ENCODE peak calls at places on chromosomes 7 and 10, in nine cellular contexts. L is hepatocyte, B is neural progenitor cell, Y is PC-3, X is GM23338, J is SK-N-SH, S is HCT116, I is OCI-LY7, G is MM.1S. F is an unnamed sample.
A peak's percentile ranks its signal among the peaks of the same experiment; 100 is the strongest.

GRCh38 chr7:84100866-84101265 is 93.7 kb downstream of the SEMA3A start:
- DNase-seq in L (peak; percentile 10), B (no peak), Y (peak; percentile 43), X (peak; percentile 55), J (peak; percentile 42), S (peak; percentile 21), I (no peak), G (no peak), F (peak; percentile 63)

GRCh38 chr7:45181991-45182855 is 24.6 kb downstream of the RAMP3 start:
- DNase-seq in L (no peak), B (no peak), Y (no peak), X (no peak), J (no peak), S (no peak), I (no peak), G (no peak), F (no peak)

GRCh38 chr10:71921319-71922027 is 42.7 kb upstream of the CHST3 start:
- DNase-seq in L (peak; percentile 56), B (peak; percentile 67), Y (no peak), X (no peak), J (peak; percentile 80), S (no peak), I (no peak), G (no peak), F (peak; percentile 42)

GRCh38 chr7:36045830-36046341 is 107.2 kb upstream of the EEPD1 start:
- DNase-seq in L (no peak), B (no peak), Y (no peak), X (peak; percentile 29), J (no peak), S (no peak), I (no peak), G (no peak), F (no peak)

GRCh38 chr10:128324058-128324457 is 197.8 kb upstream of the MKI67 start:
- DNase-seq in L (peak; percentile 75), B (peak; percentile 83), Y (no peak), X (peak; percentile 66), J (no peak), S (no peak), I (no peak), G (peak; percentile 11), F (no peak)

GRCh38 chr10:91410638-91411367 is 659 bp downstream of the HECTD2 start:
- DNase-seq in L (peak; percentile 38), B (peak; percentile 17), Y (peak; percentile 1), X (no peak), J (peak; percentile 22), S (no peak), I (no peak), G (peak; percentile 57), F (peak; percentile 78)

GRCh38 chr10:48364659-48365405 is 58.4 kb downstream of the MAPK8 start:
- DNase-seq in L (peak; percentile 54), B (no peak), Y (peak; percentile 82), X (no peak), J (no peak), S (no peak), I (no peak), G (no peak), F (peak; percentile 80)

GRCh38 chr10:117184296-117184695 is 13.0 kb upstream of the KCNK18 start:
- DNase-seq in L (no peak), B (no peak), Y (no peak), X (no peak), J (no peak), S (no peak), I (no peak), G (no peak), F (no peak)

GRCh38 chr7:151519765-151520418 is at the start of gene RHEB:
- DNase-seq in L (peak; percentile 100), B (peak; percentile 99), Y (peak; percentile 98), X (peak; percentile 99), J (peak; percentile 99), S (peak; percentile 98), I (peak; percentile 98), G (peak; percentile 100), F (peak; percentile 99)

GRCh38 chr7:151518781-151519044 is 982 bp downstream of the RHEB start:
- DNase-seq in L (no peak), B (peak; percentile 49), Y (no peak), X (no peak), J (no peak), S (no peak), I (no peak), G (peak; percentile 28), F (no peak)

GRCh38 chr7:151518105-151518780 is 1.5 kb downstream of the RHEB start:
- DNase-seq in L (peak; percentile 79), B (peak; percentile 37), Y (peak; percentile 65), X (peak; percentile 44), J (peak; percentile 50), S (no peak), I (peak; percentile 59), G (peak; percentile 54), F (peak; percentile 73)

GRCh38 chr7:151517601-151518104 is 2.0 kb downstream of the RHEB start:
- DNase-seq in L (no peak), B (no peak), Y (no peak), X (no peak), J (no peak), S (no peak), I (no peak), G (no peak), F (no peak)

GRCh38 chr7:151520419-151521229 is 929 bp upstream of the RHEB start:
- DNase-seq in L (no peak), B (no peak), Y (peak; percentile 17), X (peak; percentile 70), J (peak; percentile 76), S (no peak), I (no peak), G (no peak), F (peak; percentile 57)
- TF ChIP-seq EZH2phosphoT487 in L (no peak), B (no peak), Y (no peak), X (no peak), J (no peak), S (no peak), I (no peak), G (no peak), F (no peak)

DNA sequence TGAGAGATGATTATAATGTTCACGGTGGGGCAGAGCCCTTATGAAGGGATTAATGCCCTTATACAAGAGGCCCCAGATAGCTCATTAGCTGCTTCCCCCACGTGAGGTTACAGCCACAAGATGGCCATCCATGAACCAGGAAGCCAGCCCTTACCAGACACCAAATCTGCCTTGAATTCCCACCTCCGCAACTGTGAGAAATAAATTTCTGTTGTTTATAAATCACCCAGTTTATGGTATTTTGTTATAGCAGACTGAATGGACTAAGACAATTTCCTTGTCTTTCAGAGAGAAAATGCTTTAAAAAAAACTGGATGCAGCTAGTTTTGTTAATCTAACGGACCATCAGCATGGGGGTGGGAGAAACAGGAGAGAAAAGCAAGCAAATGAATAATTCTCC is 36.5 kb downstream of the CBX3 start:
- DNase-seq in L (no peak), B (no peak), Y (no peak), X (no peak), J (no peak), S (no peak), I (no peak), G (no peak), F (no peak)
- H2AFZ ChIP-seq in L (no peak overlapping the region), B (no peak overlapping the region), Y (no peak overlapping the region), X (no peak overlapping the region), J (no peak overlapping the region), S (no peak overlapping the region), I (no peak overlapping the region), G (no peak overlapping the region), F (no peak overlapping the region)

DNA sequence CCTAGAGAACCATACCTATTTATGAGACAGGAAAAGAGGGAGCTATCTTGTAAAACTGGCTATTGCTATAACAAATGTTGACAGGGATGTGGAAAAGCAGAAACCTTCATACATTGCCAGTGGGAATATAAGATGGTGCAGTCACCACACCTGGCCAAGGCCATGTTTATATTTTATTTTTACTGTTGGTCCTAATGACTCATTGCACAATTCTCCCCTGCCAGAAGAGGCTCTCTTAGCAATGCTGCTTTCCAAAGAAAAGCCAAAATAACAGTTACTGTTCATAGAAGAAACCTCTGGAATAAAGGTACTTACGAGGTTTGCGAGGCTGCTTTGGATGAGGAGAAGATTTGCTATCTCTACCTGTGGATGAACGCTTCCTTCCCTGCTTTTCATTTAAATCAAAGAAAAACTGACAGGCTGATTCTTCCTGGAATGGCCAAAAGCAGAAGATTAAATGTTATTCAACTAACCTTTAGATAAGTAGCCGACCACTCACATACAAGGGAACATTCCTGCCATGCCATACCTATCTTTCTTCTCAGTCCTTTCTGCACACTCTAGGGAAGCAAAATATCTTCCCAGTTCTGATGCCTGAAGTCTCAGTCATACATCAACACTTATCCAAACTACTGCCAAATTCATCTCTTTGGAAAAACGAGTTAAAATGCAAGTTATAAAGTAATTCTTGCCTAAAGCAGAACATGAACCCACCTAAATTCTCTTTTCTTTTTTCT is 16.3 kb upstream of the CHUK start:
- DNase-seq in L (no peak), B (no peak), Y (no peak), X (no peak), J (no peak), S (no peak), I (no peak), G (no peak), F (no peak)
- H3K27ac ChIP-seq in L (no peak overlapping the region), B (no peak overlapping the region), Y (no peak overlapping the region), X (peak overlapping the region; percentile 55), J (no peak overlapping the region), S (no peak overlapping the region), I (no peak overlapping the region), G (no peak overlapping the region), F (no peak overlapping the region)

GRCh38 chr7:27178366-27178765 is 4.2 kb upstream of the HOXA10 start:
- DNase-seq in L (no peak), B (no peak), Y (no peak), X (no peak), J (no peak), S (no peak), I (no peak), G (no peak), F (peak; percentile 95)

GRCh38 chr7:27179030-27179429 is 4.9 kb upstream of the HOXA10 start:
- DNase-seq in L (no peak), B (no peak), Y (no peak), X (no peak), J (no peak), S (no peak), I (no peak), G (no peak), F (peak; percentile 57)

GRCh38 chr7:27180431-27181175 is 4.4 kb downstream of the HOXA11 start:
- DNase-seq in L (no peak), B (no peak), Y (no peak), X (no peak), J (no peak), S (no peak), I (no peak), G (no peak), F (no peak)

GRCh38 chr7:27181176-27181520 is 3.9 kb downstream of the HOXA11 start:
- DNase-seq in L (no peak), B (no peak), Y (no peak), X (no peak), J (no peak), S (no peak), I (no peak), G (no peak), F (peak; percentile 49)

DNA sequence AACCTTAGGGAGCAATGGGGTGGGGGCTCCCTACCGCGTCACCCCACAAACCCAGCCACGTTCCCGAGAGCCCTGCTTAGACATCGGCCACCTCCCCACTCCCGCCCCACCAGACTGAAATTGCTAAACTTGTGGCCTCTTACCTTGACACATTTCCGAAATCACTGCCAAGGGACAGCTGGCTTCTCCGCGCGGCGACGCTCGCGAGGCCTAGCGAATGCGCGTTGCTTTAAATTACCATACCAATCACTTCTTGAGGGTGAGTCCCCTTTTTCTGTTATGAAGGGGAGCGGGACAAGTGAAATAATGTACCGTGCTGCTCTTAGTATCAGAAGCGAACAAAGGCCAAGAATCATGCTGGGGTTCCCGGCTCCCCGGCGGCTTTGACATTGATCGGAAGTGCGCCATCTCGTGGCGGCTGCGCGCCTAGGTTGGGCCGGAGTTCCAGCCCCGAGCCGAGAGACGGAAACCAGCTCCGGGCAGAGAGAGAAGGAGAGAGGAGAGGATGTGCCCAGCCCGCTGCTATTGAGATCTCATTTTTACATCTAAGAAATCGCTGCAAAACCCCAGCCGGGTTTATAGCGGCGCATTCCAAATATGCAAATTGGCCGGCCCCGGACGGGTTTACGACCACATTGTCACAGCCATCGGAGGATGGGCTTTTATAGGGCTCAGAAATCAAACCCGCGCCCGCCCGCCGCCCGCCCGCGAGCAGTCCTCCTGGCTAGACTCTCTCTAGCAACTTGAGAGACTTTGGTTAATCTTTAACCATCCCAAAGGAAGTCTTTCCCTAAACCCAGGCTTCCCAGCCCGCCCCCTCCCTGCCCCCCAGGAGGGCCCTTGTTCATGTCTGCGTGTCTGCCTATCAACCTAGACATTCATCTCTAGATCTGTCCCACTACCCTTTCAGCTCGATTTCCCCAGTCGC is 5.3 kb downstream of the HOXA11 start:
- DNase-seq in L (peak; percentile 87), B (peak; percentile 62), Y (peak; percentile 90), X (peak; percentile 89), J (peak; percentile 93), S (no peak), I (peak; percentile 64), G (no peak), F (peak; percentile 94)
- TF ChIP-seq EZH2phosphoT487 in L (peak; percentile 32), B (peak; percentile 93), Y (no peak), X (no peak), J (peak; percentile 91), S (no peak), I (no peak), G (no peak), F (no peak)

F was measured in GM23248.